ENCODE peak calls at places on chromosome 22, in five cellular contexts. L is aorta, M is neural progenitor cell, I is IMR-90, X is ovary. J is an unnamed sample. For H3K27me3 and H3K4me1, the result is how much of the 10 kb centered on the place peaks cover.

GRCh38 chr22:24768537-24769374 is 5.8 kb downstream of the PIWIL3 start:
- DNase-seq in L (no peak), M (peak), I (peak), X (peak), J (peak)

GRCh38 chr22:23063539-23064380 is 6.6 kb upstream of the GNAZ start:
- DNase-seq in L (peak), M (no peak), I (no peak), X (no peak), J (no peak)

GRCh38 chr22:35335936-35336781 is 36.5 kb downstream of the TOM1 start:
- DNase-seq in L (no peak), M (no peak), I (no peak), X (no peak), J (peak)

GRCh38 chr22:27252282-27253049 is 549.1 kb downstream of the MN1 start:
- DNase-seq in L (no peak), M (no peak), I (peak), X (no peak), J (peak)

GRCh38 chr22:23220485-23221350 is 40.4 kb downstream of the BCR start:
- DNase-seq in L (no peak), M (no peak), I (peak), X (peak), J (no peak)

GRCh38 chr22:20909543-20910303 is 7.5 kb upstream of the CRKL start:
- DNase-seq in L (peak), M (no peak), I (no peak), X (no peak), J (no peak)

GRCh38 chr22:45602824-45603301 is 68.8 kb upstream of the ATXN10 start:
- DNase-seq in L (no peak), M (peak), I (no peak), X (no peak), J (no peak)

GRCh38 chr22:26474687-26475086 is 8.9 kb downstream of the HPS4 start:
- DNase-seq in L (no peak), M (no peak), I (no peak), X (no peak), J (no peak)

GRCh38 chr22:24703101-24703500 is 71.4 kb downstream of the PIWIL3 start:
- DNase-seq in L (no peak), M (no peak), I (peak), X (no peak), J (peak)

GRCh38 chr22:32839776-32840571 is 38.5 kb downstream of the TIMP3 start:
- DNase-seq in L (no peak), M (peak), I (peak), X (peak), J (peak)

GRCh38 chr22:25165785-25166184 is 33.9 kb upstream of the CRYBB3 start:
- DNase-seq in L (no peak), M (no peak), I (no peak), X (no peak), J (no peak)

GRCh38 chr22:44448271-44448780 is 49.7 kb downstream of the RTL6 start:
- DNase-seq in L (peak), M (no peak), I (peak), X (peak), J (peak)

GRCh38 chr22:48209473-48210271 is 1447.2 kb downstream of the TBC1D22A start:
- DNase-seq in L (no peak), M (no peak), I (no peak), X (no peak), J (no peak)

GRCh38 chr22:35521358-35522264 is 19.0 kb upstream of the RASD2 start:
- DNase-seq in L (no peak), M (no peak), I (no peak), X (no peak), J (no peak)

GRCh38 chr22:27129266-27129665 is 471.9 kb downstream of the MIAT start:
- DNase-seq in L (no peak), M (no peak), I (peak), X (no peak), J (no peak)

GRCh38 chr22:49502126-49502826 is 325.4 kb downstream of the BRD1 start:
- DNase-seq in L (no peak), M (no peak), I (no peak), X (no peak), J (no peak)

GRCh38 chr22:34608716-34609115 is 457.2 kb upstream of the ISX start:
- DNase-seq in L (no peak), M (no peak), I (no peak), X (no peak), J (no peak)

DNA sequence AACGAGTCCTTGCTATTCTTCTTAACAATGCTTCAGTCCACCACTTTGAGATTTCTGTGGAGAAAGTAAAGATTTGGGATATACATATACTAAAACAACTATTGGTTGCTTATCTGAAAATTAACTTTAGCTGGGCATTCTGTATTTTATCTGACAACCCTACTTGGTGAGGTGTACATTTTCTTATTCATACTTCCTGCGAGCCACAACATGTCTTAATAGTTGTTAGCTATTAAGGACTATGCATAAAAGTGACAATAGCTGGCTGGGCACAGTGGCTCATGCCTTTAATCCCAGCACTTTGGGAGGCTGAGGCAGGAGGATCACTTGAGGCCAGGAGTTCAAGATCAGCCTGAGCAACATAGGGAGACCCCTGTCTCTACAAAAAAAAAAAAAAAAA is 28.0 kb upstream of the TMA7B start:
- DNase-seq in L (no peak), M (no peak), I (no peak), X (no peak), J (no peak)
- H3K27me3 ChIP-seq in L (under half), M (under half), I (half or more), X (under half), J (under half)

GRCh38 chr22:19176175-19176630 is 2.3 kb downstream of the SLC25A1 start:
- DNase-seq in L (no peak), M (peak), I (no peak), X (no peak), J (no peak)
- H3K4me1 ChIP-seq in L (under half), M (under half), I (under half), X (under half), J (half or more)

GRCh38 chr22:42914511-42915076 is 57.5 kb upstream of the ARFGAP3 start:
- DNase-seq in L (no peak), M (no peak), I (no peak), X (no peak), J (no peak)

GRCh38 chr22:42915980-42916765 is 59.1 kb upstream of the ARFGAP3 start:
- DNase-seq in L (peak), M (peak), I (no peak), X (no peak), J (no peak)

GRCh38 chr22:42910221-42910942 is 53.3 kb upstream of the ARFGAP3 start:
- DNase-seq in L (no peak), M (no peak), I (no peak), X (no peak), J (no peak)

GRCh38 chr22:42912049-42912448 is 55.0 kb upstream of the ARFGAP3 start:
- DNase-seq in L (no peak), M (no peak), I (no peak), X (no peak), J (no peak)

DNA sequence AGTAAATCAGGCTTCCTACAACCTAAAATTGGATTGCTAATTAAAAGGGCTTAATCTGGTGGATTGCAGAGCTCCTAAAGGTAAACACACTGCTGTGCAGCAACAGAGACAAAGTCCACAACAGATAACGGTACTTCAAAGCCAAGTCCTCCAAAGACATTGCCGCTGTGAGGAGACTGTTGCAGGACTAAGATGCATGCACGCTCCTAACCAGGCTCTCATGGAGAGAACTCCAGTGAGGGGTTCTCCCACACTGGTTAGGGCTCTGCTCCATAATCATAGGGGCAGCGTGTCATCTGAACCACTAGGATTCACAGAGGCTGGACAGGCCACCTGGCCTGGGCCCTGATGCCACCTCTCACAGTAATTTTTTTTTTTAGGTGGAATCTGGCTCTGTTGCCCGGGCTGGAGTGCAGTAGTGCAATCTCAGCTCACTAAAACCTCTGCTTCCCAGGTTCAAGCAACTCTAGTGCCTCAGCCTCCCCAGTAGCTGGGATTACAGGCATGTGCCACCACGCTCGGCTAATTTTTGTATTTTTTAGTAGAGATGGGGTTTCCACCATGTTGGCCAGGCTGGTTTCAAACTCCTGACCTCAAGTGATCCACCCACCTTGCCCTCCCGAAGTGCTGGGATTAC is 56.9 kb upstream of the ARFGAP3 start:
- DNase-seq in L (no peak), M (no peak), I (no peak), X (no peak), J (no peak)
- H3K27me3 ChIP-seq in L (under half), M (under half), I (under half), X (under half), J (under half)

DNA sequence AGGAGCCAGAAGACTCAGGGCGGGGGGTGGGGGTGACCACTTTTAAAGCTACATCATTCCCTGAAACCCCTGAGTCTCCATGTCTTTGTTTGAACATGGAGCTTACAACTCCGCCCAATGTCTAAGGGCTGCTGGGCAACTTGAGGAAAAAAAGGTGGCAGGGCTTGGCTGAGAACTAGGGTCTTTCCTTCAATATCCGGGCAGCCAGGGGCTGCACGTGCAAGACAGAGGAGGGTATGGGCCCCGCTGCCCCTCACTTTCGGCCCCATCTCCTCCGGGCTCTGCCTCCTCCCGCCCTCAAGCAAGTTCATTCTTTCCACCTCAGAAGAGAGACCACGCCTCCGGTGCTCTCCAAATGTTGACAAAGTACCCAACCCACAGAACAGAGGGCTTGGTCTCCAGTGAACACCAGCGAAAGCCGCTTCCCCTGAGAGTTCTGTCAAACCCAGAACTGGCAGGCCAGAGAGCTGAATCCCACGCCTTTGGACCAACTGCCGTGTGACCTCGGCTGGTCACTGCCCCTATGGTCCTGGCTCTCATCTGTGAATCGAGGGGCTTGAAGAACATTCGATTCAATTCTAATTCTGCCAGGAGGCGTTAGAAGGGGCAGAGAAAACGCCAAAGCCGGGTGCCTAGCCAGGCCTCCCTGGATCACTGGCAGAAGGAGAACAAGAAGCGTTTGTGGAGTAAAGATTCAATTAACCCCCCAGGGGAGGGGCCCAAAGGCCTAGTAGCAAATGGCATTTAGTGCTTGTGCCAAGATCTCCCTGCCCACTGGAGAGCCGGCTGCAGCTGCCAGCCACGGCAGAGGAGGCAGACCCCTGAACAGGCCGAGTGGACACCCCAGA is 7.3 kb downstream of the PDGFB start:
- DNase-seq in L (no peak), M (no peak), I (no peak), X (no peak), J (no peak)
- H3K4me1 ChIP-seq in L (under half), M (under half), I (under half), X (under half), J (under half)

DNA sequence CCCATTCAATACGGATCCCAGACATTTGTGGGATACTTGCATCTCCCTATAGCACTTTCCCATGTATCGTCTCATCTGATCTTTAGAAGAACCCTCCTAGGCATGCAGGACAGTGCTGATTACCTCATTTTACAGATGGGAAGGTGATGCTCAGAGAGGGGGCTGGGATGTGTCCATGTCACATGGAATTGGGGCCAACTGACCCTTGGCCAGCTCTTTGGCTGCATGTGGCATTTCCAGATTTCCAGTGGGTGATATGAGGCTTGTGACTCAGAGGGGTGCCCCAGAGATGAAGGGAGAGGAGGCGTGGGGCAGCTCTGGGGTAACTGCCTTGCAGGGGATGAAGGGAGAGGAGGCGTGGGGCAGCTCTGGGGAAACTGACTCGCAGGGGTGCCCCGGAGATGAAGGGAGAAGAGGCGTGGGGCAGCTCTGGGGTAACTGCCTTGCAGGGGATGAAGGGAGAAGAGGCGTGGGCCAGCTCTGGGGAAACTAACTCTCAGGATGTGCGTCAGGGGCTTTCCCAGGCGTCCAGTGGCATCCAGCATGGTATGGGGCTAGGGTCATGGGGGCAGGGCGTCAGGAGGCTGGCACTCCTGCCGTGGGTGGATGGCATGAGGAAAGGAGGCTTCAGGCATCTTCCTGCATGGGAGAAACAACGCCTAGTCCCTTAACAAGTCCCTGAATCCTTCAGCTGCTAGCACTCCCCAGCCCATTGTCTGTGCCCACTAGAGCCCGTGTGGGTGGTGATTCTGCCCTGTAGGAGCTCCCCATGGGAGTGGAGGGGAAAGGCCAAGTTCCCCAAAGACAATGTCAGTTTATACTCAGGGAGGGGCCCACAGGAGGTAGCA is 11.9 kb upstream of the CERK start:
- DNase-seq in L (no peak), M (no peak), I (no peak), X (no peak), J (no peak)
- H3K27me3 ChIP-seq in L (under half), M (under half), I (under half), X (under half), J (under half)

GRCh38 chr22:31088233-31088986 is 7.3 kb downstream of the SMTN start:
- DNase-seq in L (no peak), M (no peak), I (no peak), X (peak), J (peak)
- H3K4me1 ChIP-seq in L (under half), M (under half), I (under half), X (under half), J (under half)

GRCh38 chr22:19720150-19720827 is 3.0 kb upstream of the GP1BB start:
- DNase-seq in L (no peak), M (no peak), I (no peak), X (no peak), J (no peak)

GRCh38 chr22:19719488-19720021 is 3.8 kb upstream of the GP1BB start:
- DNase-seq in L (no peak), M (no peak), I (no peak), X (no peak), J (no peak)

GRCh38 chr22:19722175-19722914 is 994 bp upstream of the GP1BB start:
- DNase-seq in L (no peak), M (peak), I (no peak), X (no peak), J (no peak)

GRCh38 chr22:19721486-19722172 is 1.7 kb upstream of the GP1BB start:
- DNase-seq in L (no peak), M (peak), I (no peak), X (no peak), J (no peak)

GRCh38 chr22:19720999-19721485 is 2.3 kb upstream of the GP1BB start:
- DNase-seq in L (no peak), M (no peak), I (no peak), X (no peak), J (no peak)
- H3K27me3 ChIP-seq in L (under half), M (half or more), I (under half), X (under half), J (under half)